ENCODE peak calls at places on chromosomes 5 and 9, in ten cellular contexts. J is CD4-positive, CD25-positive, alpha-beta regulatory T cell; L is psoas muscle; O is PC-3; I is CD8-positive, alpha-beta T cell; M is A549; G is lung; D is Panc1; N is T-helper 17 cell; R is activated T-cell treated with anti-CD3 and anti-CD28 coated beads, Interleukin-2, amount 50 U/mL, for 4 hours. F is an unnamed sample.

GRCh38 chr9:129111762-129112151 is 542 bp downstream of the PTPA start:
- ATAC-seq in I (no peak), M (peak; percentile 4), J (no peak), L (no peak), G (no peak), R (no peak), N (no peak), D (peak; percentile 9), O (peak; percentile 27), F (no peak)

GRCh38 chr5:35061216-35061615 is 13.5 kb upstream of the AGXT2 start:
- ATAC-seq in L (no peak), M (no peak), D (no peak), I (no peak), G (no peak), N (no peak), R (no peak), J (no peak), O (no peak), F (peak; percentile 68)

GRCh38 chr9:37377688-37378612 is 44.5 kb upstream of the GRHPR start:
- ATAC-seq in M (no peak), R (peak; percentile 56), O (no peak), I (no peak), J (no peak), D (no peak), G (no peak), N (no peak), L (no peak), F (no peak)

GRCh38 chr9:96171749-96172148 is 130.2 kb downstream of the HSD17B3 start:
- ATAC-seq in M (no peak), D (no peak), O (no peak), J (no peak), I (no peak), G (no peak), L (no peak), N (no peak), R (no peak), F (no peak)

GRCh38 chr9:74874220-74874619 is 13.5 kb downstream of the TRPM6 start:
- ATAC-seq in O (no peak), I (no peak), J (no peak), D (no peak), M (no peak), L (no peak), N (no peak), R (no peak), G (no peak), F (no peak)

GRCh38 chr9:132804576-132805295 is 73.3 kb downstream of the AK8 start:
- ATAC-seq in I (no peak), D (no peak), G (no peak), J (no peak), R (no peak), L (no peak), N (no peak), O (no peak), M (no peak), F (no peak)

GRCh38 chr5:179184521-179185050 is 124.4 kb downstream of the ZNF354C start:
- ATAC-seq in N (no peak), R (no peak), L (no peak), M (no peak), I (no peak), D (no peak), O (no peak), G (no peak), J (no peak), F (no peak)

GRCh38 chr9:99326112-99326916 is 104.2 kb downstream of the SEC61B start:
- ATAC-seq in L (no peak), G (no peak), O (peak; percentile 51), I (no peak), J (no peak), M (no peak), N (no peak), R (no peak), D (no peak), F (no peak)

GRCh38 chr9:2662496-2662895 is 40.9 kb downstream of the VLDLR start:
- ATAC-seq in L (peak; percentile 65), M (peak; percentile 69), N (no peak), D (no peak), J (no peak), O (no peak), G (no peak), I (no peak), R (no peak), F (no peak)

F was measured in gastroesophageal sphincter.